ENCODE peak calls at places on chromosome 14, in six cellular contexts. U is aorta; N is CD8-positive, alpha-beta memory T cell; W is psoas muscle; G is dorsolateral prefrontal cortex; Y is Peyer's patch. O is an unnamed sample. For H3K27me3, the result is how much of the 10 kb centered on the place peaks cover.

GRCh38 chr14:72549848-72550247 is 344.1 kb downstream of the DPF3 start:
- DNase-seq in U (no peak), N (no peak), W (no peak), G (no peak), Y (no peak), O (no peak)

GRCh38 chr14:59630281-59630963 is 53.8 kb upstream of the CCDC175 start:
- DNase-seq in U (peak), N (no peak), W (no peak), G (peak), Y (no peak), O (no peak)

GRCh38 chr14:62209287-62209899 is 447.2 kb downstream of the SNAPC1 start:
- DNase-seq in U (no peak), N (no peak), W (no peak), G (no peak), Y (no peak), O (no peak)

GRCh38 chr14:79197516-79197915 is 1013.8 kb downstream of the DIO2 start:
- DNase-seq in U (no peak), N (no peak), W (no peak), G (no peak), Y (no peak), O (no peak)

GRCh38 chr14:65290830-65291229 is 121.7 kb upstream of the FUT8 start:
- DNase-seq in U (no peak), N (no peak), W (no peak), G (no peak), Y (no peak), O (no peak)

GRCh38 chr14:26820578-26820977 is 222.7 kb upstream of the NOVA1 start:
- DNase-seq in U (no peak), N (no peak), W (no peak), G (no peak), Y (no peak), O (no peak)

GRCh38 chr14:52076334-52076733 is 7.5 kb upstream of the NID2 start:
- DNase-seq in U (peak), N (no peak), W (peak), G (no peak), Y (no peak), O (no peak)

GRCh38 chr14:79136437-79137430 is 966.6 kb downstream of the NRXN3 start:
- DNase-seq in U (no peak), N (no peak), W (no peak), G (no peak), Y (no peak), O (no peak)

GRCh38 chr14:52895000-52895399 is 55.9 kb downstream of the FERMT2 start:
- DNase-seq in U (no peak), N (no peak), W (no peak), G (no peak), Y (no peak), O (peak)

GRCh38 chr14:91420686-91421085 is 3.1 kb upstream of the CCDC88C start:
- DNase-seq in U (no peak), N (no peak), W (no peak), G (no peak), Y (no peak), O (no peak)

GRCh38 chr14:92584221-92584620 is 70.6 kb downstream of the RIN3 start:
- DNase-seq in U (no peak), N (no peak), W (no peak), G (no peak), Y (no peak), O (no peak)

GRCh38 chr14:56797003-56797568 is 13.2 kb downstream of the OTX2 start:
- DNase-seq in U (no peak), N (no peak), W (no peak), G (no peak), Y (no peak), O (no peak)

GRCh38 chr14:89444044-89444443 is 27.0 kb upstream of the FOXN3 start:
- DNase-seq in U (no peak), N (no peak), W (no peak), G (no peak), Y (peak), O (no peak)

GRCh38 chr14:31926652-31927347 is 150.3 kb upstream of the ARHGAP5 start:
- DNase-seq in U (no peak), N (no peak), W (no peak), G (no peak), Y (no peak), O (no peak)

GRCh38 chr14:99257673-99258221 is 14.2 kb downstream of the BCL11B start:
- DNase-seq in U (no peak), N (peak), W (no peak), G (no peak), Y (no peak), O (no peak)
- H3K4me3 ChIP-seq in U (no peak), N (peak), W (no peak), G (no peak), Y (peak), O (peak)

GRCh38 chr14:69580009-69580577 is 5.4 kb upstream of the CCDC177 start:
- DNase-seq in U (no peak), N (no peak), W (no peak), G (no peak), Y (peak), O (no peak)
- H3K27ac ChIP-seq in U (no peak), N (no peak), W (no peak), G (no peak), Y (peak), O (no peak)

DNA sequence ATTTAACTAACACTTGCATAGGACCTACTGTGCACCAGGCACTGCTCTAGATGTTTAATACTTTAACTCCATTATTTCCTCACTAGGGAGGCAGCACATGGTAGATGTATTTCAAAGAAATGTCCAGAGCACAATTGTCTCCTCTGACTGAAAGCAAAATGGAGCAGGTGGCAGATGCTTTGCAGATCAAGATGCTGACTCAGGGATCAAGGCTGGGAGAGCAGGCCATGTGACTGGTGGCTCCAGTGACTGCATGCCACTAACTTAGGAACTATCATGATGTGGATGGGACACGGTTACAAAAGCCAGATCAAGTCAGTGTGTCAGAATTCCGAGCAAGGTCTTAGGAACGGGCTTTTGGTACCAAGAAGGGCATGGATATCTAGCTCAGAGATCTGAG is 28.2 kb downstream of the SERPINA11 start:
- DNase-seq in U (no peak), N (no peak), W (no peak), G (no peak), Y (no peak), O (no peak)
- H3K27me3 ChIP-seq in U (under half), N (under half), W (under half), G (under half), Y (under half), O (under half)

GRCh38 chr14:73789996-73790581 is 61.5 kb upstream of the PTGR2 start:
- DNase-seq in U (peak), N (no peak), W (peak), G (peak), Y (peak), O (no peak)
- H3K4me3 ChIP-seq in U (no peak), N (no peak), W (no peak), G (peak), Y (no peak), O (no peak)

GRCh38 chr14:23021479-23021878 is 11.5 kb upstream of the C14orf93 start:
- DNase-seq in U (no peak), N (no peak), W (no peak), G (no peak), Y (no peak), O (no peak)
- H3K27ac ChIP-seq in U (no peak), N (no peak), W (no peak), G (no peak), Y (no peak), O (no peak)

GRCh38 chr14:101355284-101355683 is 206.0 kb upstream of the DIO3 start:
- DNase-seq in U (peak), N (no peak), W (no peak), G (no peak), Y (peak), O (no peak)
- H3K27me3 ChIP-seq in U (under half), N (under half), W (under half), G (under half), Y (under half), O (under half)

GRCh38 chr14:105180598-105181528 is at the start of gene NUDT14:
- DNase-seq in U (peak), N (peak), W (peak), G (no peak), Y (peak), O (peak)
- H3K4me3 ChIP-seq in U (peak), N (peak), W (peak), G (peak), Y (peak), O (peak)

GRCh38 chr14:68810173-68811153 is 17.6 kb upstream of the ZFP36L1 start:
- DNase-seq in U (no peak), N (no peak), W (no peak), G (no peak), Y (no peak), O (no peak)

GRCh38 chr14:68814376-68815287 is 21.8 kb upstream of the ZFP36L1 start:
- DNase-seq in U (no peak), N (peak), W (no peak), G (no peak), Y (peak), O (peak)

GRCh38 chr14:68811161-68811560 is 18.3 kb upstream of the ZFP36L1 start:
- DNase-seq in U (no peak), N (no peak), W (no peak), G (no peak), Y (no peak), O (no peak)

GRCh38 chr14:68815288-68816182 is 22.7 kb upstream of the ZFP36L1 start:
- DNase-seq in U (no peak), N (peak), W (peak), G (no peak), Y (no peak), O (peak)

GRCh38 chr14:68813318-68813838 is 20.5 kb upstream of the ZFP36L1 start:
- DNase-seq in U (no peak), N (no peak), W (no peak), G (no peak), Y (no peak), O (no peak)
- H3K27ac ChIP-seq in U (no peak), N (peak), W (peak), G (peak), Y (peak), O (peak)

O was measured in CD4-positive, CD25-positive, alpha-beta regulatory T cell.